ENCODE peak calls at places on chromosomes 7 and 10, in six cellular contexts. X, Z, C, T, H and U are unnamed samples.

GRCh38 chr7:47094462-47094861 is 487.4 kb downstream of the TNS3 start:
- DNase-seq in C (no peak), Z (no peak), X (no peak), T (no peak), H (no peak), U (no peak)

GRCh38 chr10:127117125-127117524 is 79.3 kb downstream of the INSYN2A start:
- DNase-seq in X (peak), H (peak), T (peak), Z (peak), C (peak), U (peak)

GRCh38 chr10:80183436-80183835 is 21.9 kb downstream of the ANXA11 start:
- DNase-seq in X (no peak), T (no peak), H (no peak), Z (no peak), C (no peak), U (no peak)

GRCh38 chr7:45237788-45238461 is 80.3 kb downstream of the RAMP3 start:
- DNase-seq in T (no peak), Z (no peak), X (no peak), C (no peak), H (no peak), U (no peak)

GRCh38 chr10:60433684-60434083 is 44.0 kb upstream of the ANK3 start:
- DNase-seq in H (peak), T (no peak), Z (no peak), X (no peak), C (peak), U (no peak)

GRCh38 chr10:116748041-116748440 is 5.7 kb upstream of the HSPA12A start:
- DNase-seq in H (peak), T (no peak), C (peak), X (no peak), Z (no peak), U (peak)

GRCh38 chr7:106858618-106859532 is 6.2 kb upstream of the PIK3CG start:
- DNase-seq in C (no peak), Z (no peak), X (no peak), T (no peak), H (no peak), U (no peak)

GRCh38 chr7:36600314-36600682 is 124.0 kb downstream of the AOAH start:
- DNase-seq in C (no peak), H (no peak), X (no peak), Z (no peak), T (no peak), U (no peak)

GRCh38 chr7:93720106-93720505 is 145.6 kb upstream of the CALCR start:
- DNase-seq in Z (no peak), X (no peak), C (no peak), H (no peak), T (no peak), U (no peak)

GRCh38 chr7:11009631-11010030 is 36.0 kb downstream of the PHF14 start:
- DNase-seq in H (no peak), T (no peak), C (no peak), X (no peak), Z (no peak), U (peak)

GRCh38 chr10:110530131-110530831 is 32.6 kb downstream of the DUSP5 start:
- DNase-seq in H (peak), C (no peak), T (peak), Z (peak), X (peak), U (peak)

GRCh38 chr7:37016073-37016878 is 292.0 kb upstream of the AOAH start:
- DNase-seq in H (no peak), T (no peak), C (no peak), Z (no peak), X (no peak), U (no peak)

GRCh38 chr10:105981679-105982078 is 1182.8 kb downstream of the SORCS1 start:
- DNase-seq in C (no peak), Z (no peak), T (no peak), X (no peak), H (no peak), U (no peak)

GRCh38 chr7:159027091-159027802 is 117.4 kb downstream of the VIPR2 start:
- DNase-seq in T (no peak), Z (no peak), H (no peak), C (no peak), X (peak), U (no peak)

GRCh38 chr10:122331615-122332446 is 42.7 kb upstream of the PLEKHA1 start:
- DNase-seq in T (no peak), C (no peak), Z (no peak), X (no peak), H (no peak), U (no peak)

GRCh38 chr7:75623390-75624133 is 115.2 kb downstream of the HIP1 start:
- DNase-seq in X (no peak), H (peak), T (no peak), Z (no peak), C (peak), U (no peak)

GRCh38 chr7:94057955-94058354 is 53.8 kb upstream of the BET1 start:
- DNase-seq in Z (no peak), H (no peak), X (no peak), T (no peak), C (no peak), U (no peak)

GRCh38 chr10:42962120-42962901 is 114.6 kb upstream of the RET start:
- DNase-seq in T (no peak), X (peak), Z (no peak), H (no peak), C (no peak), U (no peak)

GRCh38 chr7:35773994-35774393 is 26.9 kb upstream of the SEPTIN7 start:
- DNase-seq in T (no peak), H (no peak), Z (no peak), C (no peak), X (no peak), U (no peak)

GRCh38 chr7:46357851-46358250 is 436.8 kb upstream of the IGFBP3 start:
- DNase-seq in X (no peak), Z (no peak), C (no peak), H (no peak), T (no peak), U (no peak)

GRCh38 chr7:151754142-151754590 is 122.7 kb downstream of the PRKAG2 start:
- DNase-seq in Z (peak), T (peak), X (peak), C (peak), H (peak), U (peak)

GRCh38 chr10:118444016-118444415 is 101.9 kb upstream of the FAM204A start:
- DNase-seq in C (no peak), H (no peak), Z (no peak), X (no peak), T (no peak), U (no peak)

GRCh38 chr10:1629326-1630036 is 107.8 kb downstream of the ADARB2 start:
- DNase-seq in H (no peak), Z (no peak), X (no peak), C (no peak), T (peak), U (no peak)

GRCh38 chr7:2886900-2887299 is 42.8 kb upstream of the GNA12 start:
- DNase-seq in T (peak), X (peak), C (peak), Z (no peak), H (peak), U (peak)

GRCh38 chr10:18005445-18005780 is 53.7 kb downstream of the SLC39A12 start:
- DNase-seq in C (no peak), T (no peak), Z (no peak), X (no peak), H (no peak), U (no peak)

GRCh38 chr7:5667391-5667790 is 114.1 kb downstream of the RNF216 start:
- DNase-seq in T (no peak), H (no peak), X (no peak), C (peak), Z (no peak), U (no peak)

GRCh38 chr10:132232981-132233380 is 46.2 kb downstream of the DPYSL4 start:
- DNase-seq in X (no peak), Z (no peak), C (no peak), H (no peak), T (no peak), U (no peak)
- H4K91ac ChIP-seq in X (no peak), Z (no peak), C (no peak), H (no peak), T (no peak), U (no peak)

DNA sequence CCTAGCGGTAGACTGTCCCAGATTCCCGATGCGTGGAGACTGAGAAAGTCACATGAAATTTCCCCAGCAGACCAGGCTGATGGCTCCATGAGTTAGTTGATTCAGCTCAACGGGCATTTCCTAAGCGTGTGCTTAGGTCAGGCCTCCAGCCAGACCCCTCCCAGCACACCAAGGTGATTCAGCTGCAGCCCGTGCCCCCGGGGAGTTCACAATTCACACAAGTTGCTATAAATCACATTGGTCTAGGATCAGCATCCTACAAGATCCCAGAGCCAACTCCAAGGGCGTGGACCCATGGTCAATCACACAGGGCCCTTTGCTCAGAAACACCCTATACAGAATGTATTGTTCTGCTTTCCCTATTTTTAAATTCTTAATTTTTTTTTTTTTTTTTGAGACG is 17.1 kb downstream of the CHST15 start:
- DNase-seq in X (no peak), C (no peak), Z (no peak), H (no peak), T (no peak), U (no peak)
- H4K91ac ChIP-seq in X (no peak), C (no peak), Z (no peak), H (no peak), T (no peak), U (no peak)

GRCh38 chr7:112290065-112290464 is 83.6 kb downstream of the ZNF277 start:
- DNase-seq in Z (no peak), C (peak), X (no peak), H (peak), T (no peak), U (peak)
- H4K91ac ChIP-seq in Z (no peak), C (no peak), X (no peak), H (no peak), T (no peak), U (no peak)

GRCh38 chr7:67618569-67619543 is 622.2 kb downstream of the TYW1 start:
- DNase-seq in H (no peak), T (no peak), Z (peak), X (peak), C (no peak), U (no peak)
- H4K91ac ChIP-seq in H (no peak), T (no peak), Z (no peak), X (no peak), C (no peak), U (peak)

DNA sequence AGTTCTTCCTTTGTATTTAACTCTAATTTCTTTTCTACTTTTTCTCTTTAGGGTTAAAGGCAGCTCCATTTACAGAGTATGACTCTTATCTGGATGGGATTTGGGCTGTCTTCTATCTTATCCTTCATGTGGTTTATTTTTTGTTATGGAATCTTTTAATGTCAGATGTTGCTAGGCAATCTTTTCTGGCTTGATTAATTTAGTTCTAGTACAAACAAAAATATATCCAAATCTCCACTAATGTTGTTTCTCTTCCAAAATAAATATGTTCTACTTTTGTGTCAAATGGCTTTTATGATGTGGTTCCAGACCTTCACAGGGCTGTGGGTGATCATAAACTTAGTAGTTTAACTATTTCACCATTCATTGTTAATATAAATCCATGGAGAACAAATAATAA is 246.9 kb downstream of the AHR start:
- DNase-seq in X (no peak), H (no peak), Z (no peak), C (no peak), T (no peak), U (no peak)
- H4K91ac ChIP-seq in X (no peak), H (no peak), Z (no peak), C (no peak), T (no peak), U (no peak)